ENCODE peak calls at places on chromosomes 7 and 10, in seven cellular contexts. Z is HepG2, F is K562, B is SK-N-SH, W is HCT116, U is GM12878, G is H1. D is an unnamed sample.

GRCh38 chr7:71439316-71439715 is 307.4 kb downstream of the GALNT17 start:
- DNase-seq in Z (no peak), F (no peak), B (no peak), W (no peak), U (no peak), G (no peak), D (no peak)

GRCh38 chr7:6558837-6559236 is 7.6 kb upstream of the GRID2IP start:
- DNase-seq in Z (peak), F (peak), B (peak), W (peak), U (no peak), G (no peak), D (peak)

GRCh38 chr7:121557034-121557892 is 161.2 kb upstream of the FAM3C start:
- DNase-seq in Z (no peak), F (no peak), B (no peak), W (no peak), U (no peak), G (no peak), D (no peak)

GRCh38 chr7:105691029-105691691 is 109.9 kb upstream of the EFCAB10 start:
- DNase-seq in Z (no peak), F (no peak), B (no peak), W (no peak), U (no peak), G (no peak), D (no peak)

GRCh38 chr10:43211030-43211429 is 55.8 kb downstream of the RASGEF1A start:
- DNase-seq in Z (no peak), F (peak), B (no peak), W (no peak), U (no peak), G (no peak), D (no peak)

GRCh38 chr7:100472854-100473499 is 6.0 kb downstream of the TSC22D4 start:
- DNase-seq in Z (no peak), F (peak), B (peak), W (no peak), U (no peak), G (no peak), D (no peak)

GRCh38 chr10:5710854-5711253 is 26.2 kb downstream of the TASOR2 start:
- DNase-seq in Z (no peak), F (no peak), B (no peak), W (no peak), U (no peak), G (no peak), D (no peak)

GRCh38 chr10:27192284-27192683 is 37.1 kb downstream of the MASTL start:
- DNase-seq in Z (no peak), F (no peak), B (peak), W (peak), U (no peak), G (no peak), D (no peak)

GRCh38 chr7:23357190-23358093 is 58.3 kb downstream of the MALSU1 start:
- DNase-seq in Z (peak), F (peak), B (no peak), W (peak), U (no peak), G (no peak), D (peak)

GRCh38 chr7:25789701-25790240 is 362.2 kb upstream of the NFE2L3 start:
- DNase-seq in Z (no peak), F (no peak), B (no peak), W (no peak), U (no peak), G (no peak), D (no peak)

GRCh38 chr10:124698560-124699470 is 45.4 kb downstream of the FAM53B start:
- DNase-seq in Z (no peak), F (no peak), B (no peak), W (no peak), U (no peak), G (no peak), D (no peak)

GRCh38 chr10:71393841-71394475 is 2.8 kb upstream of the CDH23 start:
- DNase-seq in Z (no peak), F (no peak), B (no peak), W (no peak), U (no peak), G (peak), D (no peak)

GRCh38 chr10:79468841-79469585 is 23.6 kb upstream of the ZCCHC24 start:
- DNase-seq in Z (no peak), F (no peak), B (no peak), W (no peak), U (no peak), G (no peak), D (no peak)

GRCh38 chr10:3612183-3613001 is 172.6 kb downstream of the KLF6 start:
- DNase-seq in Z (no peak), F (no peak), B (no peak), W (no peak), U (no peak), G (no peak), D (no peak)

GRCh38 chr10:133377025-133377817 is 1.8 kb upstream of the PAOX start:
- DNase-seq in Z (no peak), F (no peak), B (no peak), W (no peak), U (no peak), G (no peak), D (no peak)

GRCh38 chr10:28577506-28577905 is 44.6 kb downstream of the WAC start:
- DNase-seq in Z (no peak), F (no peak), B (no peak), W (no peak), U (no peak), G (no peak), D (no peak)

GRCh38 chr7:130941322-130942210 is 207.6 kb upstream of the KLF14 start:
- DNase-seq in Z (peak), F (peak), B (no peak), W (no peak), U (no peak), G (no peak), D (peak)

GRCh38 chr7:50679218-50680007 is 103.3 kb downstream of the GRB10 start:
- DNase-seq in Z (peak), F (no peak), B (peak), W (peak), U (no peak), G (no peak), D (peak)

GRCh38 chr10:75672842-75673241 is 241.4 kb downstream of the LRMDA start:
- DNase-seq in Z (no peak), F (no peak), B (no peak), W (no peak), U (no peak), G (no peak), D (no peak)

GRCh38 chr10:101601541-101601940 is 13.4 kb downstream of the DPCD start:
- DNase-seq in Z (no peak), F (no peak), B (no peak), W (no peak), U (no peak), G (no peak), D (no peak)

GRCh38 chr7:86598311-86598710 is 45.4 kb upstream of the GRM3 start:
- DNase-seq in Z (peak), F (no peak), B (peak), W (no peak), U (no peak), G (peak), D (no peak)

GRCh38 chr10:112639291-112639690 is 192.3 kb downstream of the VTI1A start:
- DNase-seq in Z (no peak), F (no peak), B (no peak), W (no peak), U (no peak), G (no peak), D (no peak)

GRCh38 chr7:148588168-148588890 is 2.2 kb upstream of the C7orf33 start:
- DNase-seq in Z (no peak), F (no peak), B (no peak), W (no peak), U (no peak), G (no peak), D (no peak)

GRCh38 chr7:127678947-127679346 is 27.0 kb downstream of the SND1 start:
- DNase-seq in Z (no peak), F (no peak), B (no peak), W (no peak), U (peak), G (no peak), D (no peak)

DNA sequence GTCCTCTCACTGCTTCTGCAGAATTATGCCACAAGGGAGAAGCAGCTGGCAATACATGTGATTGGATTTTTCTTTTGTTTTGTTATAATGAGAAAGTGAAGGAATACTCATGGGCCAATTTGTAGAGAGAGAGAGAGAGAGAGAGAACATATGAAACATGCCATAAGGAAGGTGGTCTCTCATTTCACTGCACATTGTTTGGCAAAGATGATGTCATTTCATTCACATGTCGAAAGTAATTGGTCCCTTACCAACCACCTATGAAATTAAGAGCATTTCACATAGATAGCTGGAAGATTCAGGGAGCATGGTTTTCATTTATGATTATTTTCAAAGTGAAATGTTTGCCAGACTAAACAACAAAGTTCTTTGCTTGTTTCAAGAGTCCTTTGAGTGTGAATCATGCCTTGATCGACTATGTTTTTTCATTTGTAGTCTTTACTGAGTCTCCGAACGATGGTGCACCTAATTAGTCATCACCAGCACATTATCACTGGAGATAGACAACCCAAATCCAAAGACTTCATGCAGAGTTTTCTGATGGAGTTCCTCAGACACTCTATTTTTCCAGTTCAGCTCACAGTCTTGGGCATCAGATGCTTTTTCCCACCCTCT is 130.1 kb upstream of the ZEB1 start:
- DNase-seq in Z (no peak), F (no peak), B (no peak), W (no peak), U (no peak), G (no peak), D (no peak)
- TF ChIP-seq JUND in Z (no peak), F (no peak), B (no peak), W (no peak), U (no peak), G (no peak), D (no peak)

DNA sequence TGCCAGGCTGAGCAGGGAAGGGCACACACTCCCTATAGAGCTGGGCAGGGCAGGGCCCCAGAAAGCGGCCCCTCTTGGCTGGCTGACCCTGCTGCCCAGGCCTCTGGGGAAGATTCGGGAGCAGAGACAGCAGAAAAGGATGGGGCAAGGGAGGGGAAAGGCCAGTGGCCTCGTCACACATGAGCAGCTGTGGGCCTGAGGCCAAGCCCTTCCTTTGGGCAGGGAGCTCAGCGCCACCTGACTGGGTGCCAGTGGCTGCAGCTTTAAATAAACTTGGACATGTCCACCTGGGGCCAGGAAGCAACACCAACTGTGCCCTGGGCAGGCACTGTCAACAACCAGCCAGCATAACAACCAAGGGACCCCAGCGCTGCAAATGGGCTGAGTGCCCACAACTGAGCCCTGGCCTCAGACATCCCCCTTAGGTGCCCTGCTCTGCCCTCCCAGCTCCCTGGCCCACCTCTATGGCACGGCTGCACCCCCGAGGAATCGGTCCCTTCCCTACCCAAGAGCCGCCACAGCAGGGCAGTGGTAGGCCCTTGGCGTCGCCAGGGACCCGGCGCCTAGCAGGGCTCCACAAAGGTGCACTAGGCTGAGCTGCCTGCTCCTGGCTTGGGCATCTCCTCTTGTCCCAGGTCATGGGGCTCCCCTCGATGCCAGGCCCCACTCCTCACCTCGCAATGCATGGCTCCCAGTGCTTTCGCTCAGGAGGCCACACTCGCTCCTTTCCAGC is 2.6 kb downstream of the CAMK2B start:
- DNase-seq in Z (no peak), F (no peak), B (peak), W (no peak), U (no peak), G (peak), D (peak)
- TF ChIP-seq JUND in Z (no peak), F (no peak), B (no peak), W (no peak), U (no peak), G (no peak), D (no peak)

GRCh38 chr7:2043316-2044039 is 189.3 kb downstream of the MAD1L1 start:
- DNase-seq in Z (no peak), F (no peak), B (peak), W (no peak), U (no peak), G (no peak), D (no peak)

GRCh38 chr7:2044311-2044882 is 188.3 kb downstream of the MAD1L1 start:
- DNase-seq in Z (no peak), F (no peak), B (no peak), W (no peak), U (no peak), G (no peak), D (no peak)

GRCh38 chr7:2040893-2041270 is 191.9 kb downstream of the MAD1L1 start:
- DNase-seq in Z (no peak), F (no peak), B (peak), W (no peak), U (no peak), G (no peak), D (no peak)

GRCh38 chr7:2041496-2042367 is 191.0 kb downstream of the MAD1L1 start:
- DNase-seq in Z (no peak), F (no peak), B (peak), W (no peak), U (no peak), G (no peak), D (no peak)

GRCh38 chr7:2042650-2043049 is 190.1 kb downstream of the MAD1L1 start:
- DNase-seq in Z (no peak), F (no peak), B (no peak), W (no peak), U (no peak), G (no peak), D (no peak)
- TF ChIP-seq JUND in Z (no peak), F (no peak), B (no peak), W (no peak), U (no peak), G (no peak), D (no peak)

GRCh38 chr10:11218395-11218794 is 200.7 kb downstream of the CELF2 start:
- DNase-seq in Z (no peak), F (no peak), B (no peak), W (no peak), U (no peak), G (no peak), D (no peak)
- TF ChIP-seq JUND in Z (no peak), F (no peak), B (no peak), W (no peak), U (no peak), G (no peak), D (no peak)

GRCh38 chr7:41222704-41223103 is 480.2 kb downstream of the INHBA start:
- DNase-seq in Z (no peak), F (no peak), B (no peak), W (no peak), U (no peak), G (no peak), D (no peak)
- TF ChIP-seq JUND in Z (no peak), F (no peak), B (no peak), W (no peak), U (no peak), G (no peak), D (no peak)